ENCODE peak calls at places on chromosomes 13 and 19, in five cellular contexts. D is lower leg skin, G is testis, X is stomach, U is HCT116. L is an unnamed sample.

GRCh38 chr19:16191216-16191908 is 6.2 kb downstream of the FAM32A start:
- DNase-seq in G (no peak), X (no peak), U (no peak), D (no peak), L (no peak)

GRCh38 chr13:36850790-36851438 is 31.9 kb downstream of the RFXAP start:
- DNase-seq in X (no peak), G (no peak), U (no peak), D (no peak), L (no peak)

GRCh38 chr19:50716178-50717025 is 3.2 kb downstream of the SHANK1 start:
- DNase-seq in G (no peak), U (no peak), D (no peak), X (no peak), L (no peak)

GRCh38 chr19:39408392-39409206 is 2.0 kb downstream of the ZFP36 start:
- DNase-seq in X (no peak), D (no peak), G (no peak), U (peak; percentile 68), L (peak; percentile 58)

GRCh38 chr19:6271251-6271650 is 8.5 kb downstream of the MLLT1 start:
- DNase-seq in D (no peak), G (no peak), U (no peak), X (no peak), L (no peak)

GRCh38 chr19:16541526-16542044 is 652 bp downstream of the CHERP start:
- DNase-seq in X (no peak), D (no peak), G (no peak), U (no peak), L (no peak)

GRCh38 chr19:16626796-16627193 is 1.2 kb downstream of the MED26 start:
- DNase-seq in G (no peak), D (no peak), U (no peak), X (no peak), L (no peak)

GRCh38 chr13:33743438-33744368 is 74.2 kb upstream of the RFC3 start:
- DNase-seq in U (no peak), G (no peak), D (no peak), X (no peak), L (no peak)

GRCh38 chr19:33063356-33064116 is 1.2 kb downstream of the RHPN2 start:
- DNase-seq in X (peak; percentile 73), U (no peak), G (no peak), D (peak; percentile 23), L (no peak)

GRCh38 chr13:44904982-44905381 is 84.3 kb downstream of the NUFIP1 start:
- DNase-seq in D (peak; percentile 50), G (peak; percentile 75), U (no peak), X (peak; percentile 52), L (peak; percentile 34)

GRCh38 chr13:110422913-110423688 is 116.0 kb downstream of the COL4A2 start:
- DNase-seq in X (no peak), U (no peak), G (no peak), D (no peak), L (no peak)

GRCh38 chr13:100439247-100439955 is 149.2 kb downstream of the GGACT start:
- DNase-seq in G (no peak), D (no peak), X (no peak), U (no peak), L (no peak)

GRCh38 chr13:47803131-47803530 is 197.9 kb downstream of the SUCLA2 start:
- DNase-seq in G (no peak), U (no peak), D (no peak), X (no peak), L (no peak)

GRCh38 chr19:52748336-52748950 is 13.6 kb upstream of the ZNF611 start:
- DNase-seq in D (no peak), U (no peak), G (no peak), X (no peak), L (peak; percentile 21)

GRCh38 chr19:8148410-8149231 is 771 bp downstream of the FBN3 start:
- DNase-seq in U (peak; percentile 24), D (no peak), G (no peak), X (no peak), L (no peak)

GRCh38 chr13:75566658-75567057 is 17.1 kb downstream of the UCHL3 start:
- DNase-seq in X (no peak), U (no peak), G (no peak), D (no peak), L (no peak)

GRCh38 chr19:19386373-19386869 is 19.1 kb upstream of the GATAD2A start:
- DNase-seq in U (no peak), G (no peak), X (no peak), D (no peak), L (no peak)

GRCh38 chr19:28793391-28794168 is 419.4 kb downstream of the UQCRFS1 start:
- DNase-seq in X (no peak), U (no peak), D (no peak), G (peak; percentile 48), L (no peak)

GRCh38 chr13:106500450-106500849 is 35.0 kb downstream of the EFNB2 start:
- DNase-seq in X (no peak), D (no peak), G (no peak), U (no peak), L (no peak)

GRCh38 chr13:36420437-36420891 is 11.8 kb upstream of the CCNA1 start:
- DNase-seq in G (peak; percentile 89), X (peak; percentile 71), U (peak; percentile 24), D (peak; percentile 66), L (peak; percentile 73)

GRCh38 chr13:31310781-31311180 is 111.0 kb downstream of the B3GLCT start:
- DNase-seq in D (no peak), X (no peak), U (no peak), G (no peak), L (no peak)

GRCh38 chr19:4455742-4456565 is 1.6 kb downstream of the UBXN6 start:
- DNase-seq in U (no peak), X (no peak), D (no peak), G (peak; percentile 86), L (peak; percentile 95)
- TF ChIP-seq POLR2A in U (no peak), X (no peak), D (no peak), G (no peak), L (peak; percentile 91)

DNA sequence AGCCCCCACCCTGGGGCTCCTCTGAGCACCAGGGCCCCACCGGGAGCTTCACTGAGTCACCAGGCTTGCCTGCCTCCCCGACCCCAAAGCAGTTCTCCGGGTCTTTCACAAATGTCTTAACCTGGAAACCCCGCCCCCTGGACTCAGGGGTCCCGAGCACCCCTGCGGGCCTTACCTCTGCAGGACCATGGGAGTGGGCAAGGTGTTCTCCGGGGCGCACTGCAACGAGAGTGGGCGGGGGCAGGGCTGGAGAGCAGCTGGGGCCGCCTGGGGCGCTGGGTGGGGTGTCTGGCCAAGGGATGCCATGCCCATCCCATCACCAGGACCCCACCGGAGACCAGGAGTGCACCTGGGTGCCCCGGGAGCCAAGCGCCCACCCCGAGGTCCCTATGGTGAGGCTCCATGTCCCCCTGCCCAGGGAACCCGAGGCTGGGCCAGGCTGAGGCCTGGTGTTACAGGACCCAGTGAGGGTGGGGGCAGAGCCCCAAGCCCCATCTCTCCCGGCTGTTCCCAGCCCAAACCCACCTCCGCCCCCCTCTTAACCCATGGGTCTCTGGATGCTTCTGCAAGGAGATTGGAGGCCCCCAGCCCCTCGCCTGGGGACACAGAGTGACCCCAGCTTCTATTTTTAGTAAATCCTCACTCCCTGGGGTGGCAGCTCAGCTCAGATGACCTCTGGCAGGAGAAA is 10.9 kb downstream of the MKNK2 start:
- DNase-seq in U (no peak), D (peak; percentile 15), G (no peak), X (no peak), L (no peak)
- TF ChIP-seq POLR2A in U (no peak), D (no peak), G (no peak), X (no peak), L (no peak)

GRCh38 chr19:1269478-1270167 is 491 bp downstream of the CIRBP start:
- DNase-seq in D (peak; percentile 82), G (peak; percentile 84), X (peak; percentile 86), U (no peak), L (peak; percentile 94)
- TF ChIP-seq POLR2A in D (no peak), G (no peak), X (no peak), U (no peak), L (peak; percentile 54)

DNA sequence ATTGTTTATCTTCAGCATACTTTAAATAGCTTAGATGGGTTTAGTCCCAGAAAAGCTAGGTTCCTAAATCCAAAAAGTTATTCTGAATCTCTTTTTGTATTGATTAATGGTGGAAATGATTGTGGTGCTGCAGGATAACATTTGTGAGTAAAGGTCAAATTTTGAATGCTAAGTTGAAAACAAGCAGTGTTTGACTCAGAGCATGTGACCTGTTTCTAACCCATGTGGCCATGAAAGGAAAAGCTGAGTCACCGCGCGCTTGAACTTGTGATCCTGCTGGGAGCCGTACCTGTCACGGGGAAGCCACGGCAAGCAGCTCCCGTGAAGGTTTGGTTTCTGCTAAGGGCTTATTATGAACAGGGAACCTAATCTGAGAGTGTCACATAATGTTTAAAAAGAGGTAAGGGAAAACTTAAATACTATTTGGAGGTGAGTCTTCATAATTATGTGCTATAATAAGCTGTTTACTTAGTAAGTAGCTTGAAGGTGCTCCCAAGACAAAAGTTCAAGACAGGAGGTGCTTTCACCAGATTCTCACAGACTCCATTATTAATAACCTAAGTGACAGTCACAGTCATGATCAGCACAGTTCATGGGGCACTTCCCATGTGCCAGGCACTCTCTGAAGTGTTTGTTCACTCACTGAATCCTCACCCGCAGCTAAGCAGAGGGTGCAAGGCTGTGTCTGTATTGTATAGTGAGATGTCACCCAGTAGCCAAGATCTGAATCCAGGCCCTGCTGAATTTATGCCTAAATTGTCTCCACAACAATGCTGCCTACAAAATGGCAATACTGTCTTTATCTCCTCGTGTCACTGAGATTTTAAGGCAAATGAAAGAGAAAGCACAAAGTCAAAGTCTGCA is 286.5 kb downstream of the MYO16 start:
- DNase-seq in X (peak; percentile 95), G (peak; percentile 91), U (peak; percentile 91), D (peak; percentile 90), L (peak; percentile 98)
- TF ChIP-seq POLR2A in X (no peak), G (no peak), U (no peak), D (no peak), L (peak; percentile 93)

DNA sequence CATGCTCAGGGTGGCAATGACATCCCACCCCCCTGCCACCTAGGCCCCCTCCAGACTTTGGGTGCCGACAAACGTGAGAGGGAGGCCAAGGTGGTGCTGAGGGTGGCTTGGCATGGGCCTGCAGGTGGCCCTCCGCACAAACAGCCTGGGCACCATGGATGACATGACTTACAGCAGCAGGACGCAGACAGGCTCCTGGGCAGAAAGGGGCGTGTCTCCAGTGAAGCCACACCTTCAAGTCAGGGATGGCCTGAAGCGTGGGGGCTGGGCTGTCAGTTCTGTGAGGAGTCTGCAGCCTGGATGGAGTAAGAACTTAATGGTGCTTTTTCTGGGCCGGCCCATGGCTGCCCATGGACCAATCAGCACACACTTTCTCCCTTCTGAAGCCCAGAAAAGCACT is 25.3 kb downstream of the POMP start:
- DNase-seq in X (no peak), U (no peak), D (no peak), G (no peak), L (no peak)
- TF ChIP-seq POLR2A in X (no peak), U (no peak), D (no peak), G (no peak), L (no peak)

DNA sequence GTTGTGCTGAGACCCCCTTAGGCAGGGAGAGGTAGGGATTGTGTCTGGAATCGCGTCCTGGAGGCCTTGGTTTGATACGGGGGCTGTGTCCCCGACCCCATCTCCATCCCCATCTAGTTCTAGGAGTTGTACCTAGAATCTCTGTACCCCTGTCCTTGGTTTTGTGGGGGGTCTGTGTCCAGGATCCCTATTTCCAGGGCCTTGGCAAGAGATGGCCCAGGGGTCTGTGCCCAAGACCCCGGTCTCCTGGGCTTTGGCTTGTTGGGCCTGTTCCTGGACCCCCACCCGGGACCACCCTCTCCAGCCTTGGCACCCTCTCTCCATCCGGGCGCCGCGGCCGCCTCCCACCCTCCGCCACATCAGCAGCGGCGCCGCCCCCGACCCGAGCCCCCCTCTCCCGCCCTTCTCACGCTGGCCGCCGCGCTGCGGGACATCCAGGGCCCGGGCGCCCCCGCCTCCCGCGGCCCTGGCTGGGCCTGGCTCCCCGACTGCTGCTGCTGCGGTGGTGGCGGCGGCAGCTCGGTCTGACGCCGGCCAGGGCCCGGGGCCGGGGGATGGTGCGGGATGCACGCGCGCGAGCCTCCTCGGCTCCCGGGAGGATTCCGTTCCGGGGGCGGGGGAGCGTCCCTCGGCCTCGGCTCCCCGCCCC is at the start of gene NUMBL:
- DNase-seq in X (no peak), U (no peak), D (no peak), G (no peak), L (no peak)
- TF ChIP-seq POLR2A in X (no peak), U (no peak), D (no peak), G (peak; percentile 12), L (peak; percentile 45)